ENCODE peak calls at places on chromosome 7, in six cellular contexts. Y, F, O, R, D and W are unnamed samples. For H3K4me1 and H3K27me3, the result is how much of the 10 kb centered on the place peaks cover.

GRCh38 chr7:18552943-18553584 is 57.5 kb downstream of the HDAC9 start:
- DNase-seq in Y (no peak), F (no peak), D (no peak), R (no peak), O (no peak), W (no peak)

GRCh38 chr7:76191783-76192240 is 9.9 kb upstream of the SRRM3 start:
- DNase-seq in F (peak), R (no peak), D (no peak), O (no peak), Y (peak), W (no peak)

GRCh38 chr7:130960208-130960988 is 226.4 kb upstream of the KLF14 start:
- DNase-seq in R (no peak), O (no peak), D (no peak), F (no peak), Y (peak), W (no peak)

GRCh38 chr7:7596156-7596555 is 29.5 kb downstream of the MIOS start:
- DNase-seq in O (no peak), R (no peak), D (no peak), Y (no peak), F (no peak), W (no peak)

GRCh38 chr7:131949659-131950058 is 393.2 kb upstream of the PODXL start:
- DNase-seq in R (no peak), O (no peak), F (no peak), Y (no peak), D (no peak), W (no peak)

GRCh38 chr7:50212016-50212325 is 92.5 kb upstream of the IKZF1 start:
- DNase-seq in R (no peak), Y (no peak), F (no peak), O (no peak), D (no peak), W (no peak)

GRCh38 chr7:149818536-149818840 is 19.7 kb upstream of the ZNF862 start:
- DNase-seq in R (no peak), F (no peak), O (no peak), Y (no peak), D (no peak), W (peak)

GRCh38 chr7:32298403-32299132 is 191.6 kb downstream of the LSM5 start:
- DNase-seq in Y (no peak), F (peak), O (no peak), D (no peak), R (no peak), W (peak)

GRCh38 chr7:7212612-7213011 is 30.3 kb downstream of the C1GALT1 start:
- DNase-seq in O (no peak), D (no peak), F (no peak), R (no peak), Y (no peak), W (no peak)

GRCh38 chr7:93569189-93569588 is 5.3 kb downstream of the CALCR start:
- DNase-seq in Y (no peak), R (no peak), F (no peak), D (no peak), O (no peak), W (no peak)

GRCh38 chr7:30929686-30930085 is 18.0 kb downstream of the AQP1 start:
- DNase-seq in O (no peak), R (no peak), F (no peak), D (no peak), Y (no peak), W (no peak)

GRCh38 chr7:44073664-44074348 is 8.4 kb upstream of the PGAM2 start:
- DNase-seq in D (no peak), R (peak), Y (no peak), O (peak), F (no peak), W (peak)

GRCh38 chr7:147478751-147479150 is 1111.8 kb upstream of the C7orf33 start:
- DNase-seq in D (no peak), F (peak), R (no peak), O (no peak), Y (no peak), W (no peak)

GRCh38 chr7:120229094-120229493 is 43.9 kb upstream of the KCND2 start:
- DNase-seq in D (no peak), Y (no peak), O (no peak), F (no peak), R (no peak), W (no peak)

GRCh38 chr7:22589641-22590141 is 89.7 kb upstream of the STEAP1B start:
- DNase-seq in O (no peak), F (no peak), D (peak), Y (peak), R (peak), W (peak)

GRCh38 chr7:139358541-139359365 is 941 bp upstream of the LUC7L2 start:
- DNase-seq in F (no peak), D (no peak), Y (peak), R (no peak), O (no peak), W (no peak)

GRCh38 chr7:131249003-131249402 is 78.7 kb upstream of the MKLN1 start:
- DNase-seq in Y (peak), F (no peak), O (no peak), D (no peak), R (peak), W (peak)

GRCh38 chr7:11130012-11130411 is 156.3 kb downstream of the PHF14 start:
- DNase-seq in O (no peak), D (no peak), Y (peak), R (no peak), F (no peak), W (no peak)

GRCh38 chr7:31416381-31416780 is 75.9 kb upstream of the NEUROD6 start:
- DNase-seq in O (no peak), D (no peak), F (no peak), Y (no peak), R (no peak), W (no peak)

GRCh38 chr7:13433946-13434345 is 555.5 kb downstream of the ETV1 start:
- DNase-seq in D (no peak), O (no peak), R (no peak), Y (no peak), F (no peak), W (no peak)

GRCh38 chr7:65216469-65216868 is 157.2 kb upstream of the ZNF92 start:
- DNase-seq in R (peak), F (peak), O (peak), Y (peak), D (no peak), W (peak)

GRCh38 chr7:155908385-155908784 is 96.1 kb upstream of the SHH start:
- DNase-seq in Y (no peak), F (no peak), R (no peak), O (no peak), D (no peak), W (no peak)

GRCh38 chr7:87934699-87935372 is 785 bp downstream of the ADAM22 start:
- DNase-seq in F (peak), Y (peak), R (peak), O (no peak), D (peak), W (no peak)

GRCh38 chr7:18440934-18441333 is 54.6 kb upstream of the HDAC9 start:
- DNase-seq in O (no peak), D (no peak), R (no peak), F (no peak), Y (no peak), W (no peak)

GRCh38 chr7:31076641-31077310 is 24.7 kb downstream of the ADCYAP1R1 start:
- DNase-seq in R (no peak), F (no peak), O (no peak), Y (no peak), D (no peak), W (no peak)

GRCh38 chr7:55472928-55473725 is 99.2 kb downstream of the VOPP1 start:
- DNase-seq in O (no peak), F (no peak), Y (no peak), D (no peak), R (no peak), W (no peak)

GRCh38 chr7:13282377-13282980 is 595.0 kb downstream of the ARL4A start:
- DNase-seq in R (no peak), O (no peak), D (no peak), Y (peak), F (peak), W (no peak)

GRCh38 chr7:155349601-155350331 is 52.1 kb downstream of the INSIG1 start:
- DNase-seq in O (no peak), R (no peak), F (no peak), D (no peak), Y (no peak), W (no peak)

GRCh38 chr7:131620673-131621609 is 64.5 kb upstream of the PODXL start:
- DNase-seq in F (no peak), R (no peak), O (no peak), D (no peak), Y (no peak), W (no peak)

GRCh38 chr7:124752310-124752709 is 13.3 kb downstream of the GPR37 start:
- DNase-seq in Y (peak), D (no peak), R (no peak), O (no peak), F (no peak), W (no peak)

GRCh38 chr7:14191686-14192098 is 202.2 kb upstream of the ETV1 start:
- DNase-seq in F (no peak), D (no peak), R (peak), Y (peak), O (no peak), W (no peak)

GRCh38 chr7:151550601-151551286 is 31.0 kb upstream of the RHEB start:
- DNase-seq in O (no peak), R (no peak), D (no peak), Y (peak), F (no peak), W (no peak)

GRCh38 chr7:151819826-151820225 is 57.1 kb downstream of the PRKAG2 start:
- DNase-seq in F (peak), D (no peak), R (no peak), O (no peak), Y (no peak), W (no peak)

GRCh38 chr7:2507208-2507916 is 12.2 kb upstream of the LFNG start:
- DNase-seq in Y (no peak), F (no peak), O (no peak), R (no peak), D (no peak), W (peak)
- H3K4me1 ChIP-seq in Y (under half), F (under half), O (half or more), R (under half), D (under half), W (under half)

GRCh38 chr7:27106906-27107250 is 4.4 kb upstream of the HOXA2 start:
- DNase-seq in R (no peak), F (no peak), D (no peak), Y (no peak), O (no peak), W (no peak)
- H3K27me3 ChIP-seq in R (under half), F (half or more), D (under half), Y (under half), O (under half), W (under half)

GRCh38 chr7:158759245-158759614 is 54.6 kb upstream of the NCAPG2 start:
- DNase-seq in D (no peak), Y (no peak), O (no peak), F (no peak), R (no peak), W (no peak)
- H3K4me1 ChIP-seq in D (under half), Y (under half), O (under half), F (under half), R (under half), W (under half)

GRCh38 chr7:25885057-25885576 is 266.9 kb upstream of the NFE2L3 start:
- DNase-seq in O (no peak), R (no peak), Y (no peak), D (no peak), F (no peak), W (no peak)
- H3K27me3 ChIP-seq in O (under half), R (under half), Y (under half), D (under half), F (under half), W (under half)

GRCh38 chr7:24842449-24843241 is 85.4 kb upstream of the GSDME start:
- DNase-seq in Y (no peak), D (no peak), R (no peak), F (no peak), O (no peak), W (no peak)
- H3K4me1 ChIP-seq in Y (under half), D (under half), R (under half), F (under half), O (under half), W (under half)

GRCh38 chr7:47577351-47577919 is 4.5 kb downstream of the TNS3 start:
- DNase-seq in O (no peak), F (no peak), Y (peak), D (peak), R (peak), W (peak)

GRCh38 chr7:47576909-47577255 is 5.0 kb downstream of the TNS3 start:
- DNase-seq in Y (no peak), R (no peak), D (no peak), F (no peak), O (no peak), W (no peak)

GRCh38 chr7:47573758-47574472 is 8.0 kb downstream of the TNS3 start:
- DNase-seq in F (no peak), D (peak), R (peak), O (no peak), Y (peak), W (no peak)

GRCh38 chr7:47574473-47575328 is 7.2 kb downstream of the TNS3 start:
- DNase-seq in R (no peak), F (no peak), Y (no peak), D (no peak), O (no peak), W (no peak)

DNA sequence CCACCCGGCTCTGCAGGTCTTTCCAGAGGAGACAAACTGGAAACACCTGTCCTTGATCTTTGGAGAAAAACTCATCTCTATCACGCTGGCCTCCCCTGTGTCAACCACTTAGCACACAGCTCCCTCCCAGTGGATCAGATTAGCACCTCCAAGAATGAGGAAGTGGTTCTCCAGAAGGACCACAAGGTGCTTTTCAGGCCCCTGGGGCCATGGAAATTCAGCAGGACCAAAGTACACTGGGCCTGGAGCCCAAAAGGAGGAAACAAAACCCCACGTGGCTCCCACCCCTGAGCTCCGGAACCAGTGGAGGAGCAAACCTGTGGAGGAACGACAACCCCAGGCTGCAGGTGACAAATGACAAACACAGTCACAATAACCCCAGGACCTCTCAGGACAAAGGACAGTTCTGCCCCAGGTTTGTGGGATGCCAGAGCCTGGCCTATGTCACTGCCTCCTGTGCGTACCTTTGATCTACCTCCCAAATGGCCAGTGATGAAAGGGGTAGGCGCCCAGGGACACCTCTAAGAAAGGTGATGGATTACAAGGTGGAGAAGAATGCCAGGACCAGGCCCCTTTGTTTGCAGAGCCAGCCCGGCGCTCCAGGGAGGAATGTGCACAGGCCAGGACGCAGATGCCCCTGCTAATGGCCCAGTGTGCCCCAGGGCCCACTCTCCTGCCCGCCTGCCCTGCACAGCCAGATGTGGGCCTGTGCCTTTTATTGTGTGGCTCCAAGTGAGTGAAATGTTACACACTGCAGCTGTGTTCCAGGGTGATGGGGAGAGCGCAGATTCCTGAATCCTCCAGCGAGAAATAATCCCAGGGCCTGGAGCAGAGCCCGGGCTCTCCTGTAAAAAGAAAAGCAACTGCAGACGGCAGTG is 5.6 kb downstream of the TNS3 start:
- DNase-seq in F (no peak), Y (peak), D (peak), O (no peak), R (peak), W (peak)
- H3K27me3 ChIP-seq in F (under half), Y (under half), D (under half), O (under half), R (under half), W (under half)

GRCh38 chr7:135784013-135784412 is 35.4 kb upstream of the FAM180A start:
- DNase-seq in O (no peak), F (no peak), D (no peak), Y (no peak), R (no peak), W (no peak)

GRCh38 chr7:135789431-135789830 is 40.8 kb upstream of the FAM180A start:
- DNase-seq in R (no peak), F (no peak), O (no peak), D (no peak), Y (no peak), W (no peak)

GRCh38 chr7:135789956-135790355 is 41.3 kb upstream of the FAM180A start:
- DNase-seq in F (no peak), Y (no peak), D (no peak), O (no peak), R (no peak), W (no peak)

GRCh38 chr7:135782377-135782776 is 33.8 kb upstream of the FAM180A start:
- DNase-seq in D (no peak), R (no peak), Y (no peak), O (no peak), F (no peak), W (no peak)

DNA sequence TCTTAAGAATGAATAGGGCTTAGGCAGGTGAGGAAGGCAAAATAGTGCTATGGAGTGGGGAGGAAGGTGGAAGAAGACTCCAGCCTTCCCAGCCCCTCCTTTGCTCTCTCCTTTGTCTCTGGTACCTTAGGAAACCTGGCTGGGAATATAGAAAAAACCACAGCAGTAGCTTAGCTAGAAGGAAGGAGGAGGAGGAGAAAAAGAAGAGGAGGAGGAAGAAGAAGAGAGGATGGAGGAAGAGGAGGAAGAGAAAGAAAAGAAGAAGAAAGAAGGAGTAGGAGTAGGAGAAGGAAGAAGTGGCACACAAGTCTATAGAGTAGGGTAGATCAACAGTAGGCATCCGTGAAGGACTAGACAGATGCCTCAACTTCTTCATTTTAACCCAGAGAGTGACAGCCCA is 36.5 kb upstream of the FAM180A start:
- DNase-seq in F (no peak), D (no peak), O (no peak), R (no peak), Y (no peak), W (no peak)
- H3K4me1 ChIP-seq in F (under half), D (under half), O (under half), R (under half), Y (under half), W (under half)

GRCh38 chr7:1247527-1248041 is 14.9 kb downstream of the UNCX start:
- DNase-seq in O (no peak), Y (no peak), R (no peak), F (no peak), D (no peak), W (peak)
- H3K27me3 ChIP-seq in O (half or more), Y (half or more), R (half or more), F (half or more), D (under half), W (under half)